ENCODE peak calls at places on chromosomes 12 and 14, in four cellular contexts. One of them, this sample, is unnamed.

GRCh38 chr12:6178981-6179761 is 21.0 kb upstream of the CD9 start:
- DNase-seq in left ventricle myocardium inferior: no peak
- DNase-seq in A549: no peak
- DNase-seq in effector memory CD4-positive, alpha-beta T cell: no peak
- DNase-seq in this sample: no peak

GRCh38 chr14:72714871-72715214 is 179.1 kb downstream of the DPF3 start:
- DNase-seq in left ventricle myocardium inferior: peak
- DNase-seq in A549: no peak
- DNase-seq in effector memory CD4-positive, alpha-beta T cell: no peak
- DNase-seq in this sample: no peak

GRCh38 chr14:76985021-76985420 is 43.5 kb downstream of the IRF2BPL start:
- DNase-seq in left ventricle myocardium inferior: no peak
- DNase-seq in A549: no peak
- DNase-seq in effector memory CD4-positive, alpha-beta T cell: no peak
- DNase-seq in this sample: no peak

GRCh38 chr12:119857036-119857435 is 20.1 kb downstream of the CIT start:
- DNase-seq in left ventricle myocardium inferior: no peak
- DNase-seq in A549: no peak
- DNase-seq in effector memory CD4-positive, alpha-beta T cell: no peak
- DNase-seq in this sample: no peak

GRCh38 chr14:64503434-64504309 is at the start of gene ZBTB25:
- DNase-seq in left ventricle myocardium inferior: peak
- DNase-seq in A549: peak
- DNase-seq in effector memory CD4-positive, alpha-beta T cell: peak
- DNase-seq in this sample: no peak

GRCh38 chr14:53925201-53925766 is 31.3 kb downstream of the BMP4 start:
- DNase-seq in left ventricle myocardium inferior: no peak
- DNase-seq in A549: no peak
- DNase-seq in effector memory CD4-positive, alpha-beta T cell: no peak
- DNase-seq in this sample: no peak

GRCh38 chr12:59372971-59373370 is 222.9 kb upstream of the SLC16A7 start:
- DNase-seq in left ventricle myocardium inferior: no peak
- DNase-seq in A549: no peak
- DNase-seq in effector memory CD4-positive, alpha-beta T cell: no peak
- DNase-seq in this sample: no peak

GRCh38 chr14:100278702-100279101 is 27.5 kb downstream of the SLC25A29 start:
- DNase-seq in left ventricle myocardium inferior: no peak
- DNase-seq in A549: no peak
- DNase-seq in effector memory CD4-positive, alpha-beta T cell: no peak
- DNase-seq in this sample: no peak

GRCh38 chr12:46701356-46701755 is 124.4 kb downstream of the SLC38A4 start:
- DNase-seq in left ventricle myocardium inferior: no peak
- DNase-seq in A549: no peak
- DNase-seq in effector memory CD4-positive, alpha-beta T cell: no peak
- DNase-seq in this sample: no peak

GRCh38 chr12:127539499-127539898 is 727.5 kb upstream of the TMEM132C start:
- DNase-seq in left ventricle myocardium inferior: no peak
- DNase-seq in A549: no peak
- DNase-seq in effector memory CD4-positive, alpha-beta T cell: no peak
- DNase-seq in this sample: no peak

GRCh38 chr14:65976771-65977170 is 509.4 kb upstream of the CCDC196 start:
- DNase-seq in left ventricle myocardium inferior: no peak
- DNase-seq in A549: no peak
- DNase-seq in effector memory CD4-positive, alpha-beta T cell: no peak
- DNase-seq in this sample: peak

GRCh38 chr12:3005736-3006135 is 46.5 kb downstream of the TEAD4 start:
- DNase-seq in left ventricle myocardium inferior: no peak
- DNase-seq in A549: no peak
- DNase-seq in effector memory CD4-positive, alpha-beta T cell: no peak
- DNase-seq in this sample: no peak

DNA sequence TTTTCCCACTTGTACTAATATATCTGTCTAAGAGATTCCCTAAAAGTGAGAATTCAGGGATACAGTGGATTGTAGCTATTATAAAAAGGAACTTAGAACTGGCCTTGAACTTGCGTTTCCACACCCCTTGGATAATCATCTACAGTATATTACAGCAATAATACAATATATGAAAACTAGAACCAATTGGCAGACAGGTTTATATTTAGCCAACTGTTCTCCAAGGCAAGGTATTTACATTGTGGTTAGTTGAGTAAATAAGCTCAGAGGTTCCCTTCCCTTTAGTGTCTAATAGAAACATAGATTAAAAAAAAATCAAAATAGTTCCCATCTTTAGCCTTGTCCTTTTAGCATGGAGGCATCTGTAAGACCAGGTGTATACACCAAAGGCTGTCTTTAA is 42.1 kb downstream of the LIMA1 start:
- DNase-seq in left ventricle myocardium inferior: no peak
- DNase-seq in A549: peak
- DNase-seq in effector memory CD4-positive, alpha-beta T cell: no peak
- DNase-seq in this sample: no peak
- H3K27ac ChIP-seq in left ventricle myocardium inferior: peak
- H3K27ac ChIP-seq in A549: peak
- H3K27ac ChIP-seq in effector memory CD4-positive, alpha-beta T cell: no peak
- H3K27ac ChIP-seq in this sample: no peak

GRCh38 chr14:23568021-23568599 is 519 bp upstream of the AP1G2 start:
- DNase-seq in left ventricle myocardium inferior: no peak
- DNase-seq in A549: no peak
- DNase-seq in effector memory CD4-positive, alpha-beta T cell: no peak
- DNase-seq in this sample: no peak
- H3K4me3 ChIP-seq in left ventricle myocardium inferior: peak
- H3K4me3 ChIP-seq in A549: peak
- H3K4me3 ChIP-seq in effector memory CD4-positive, alpha-beta T cell: peak
- H3K4me3 ChIP-seq in this sample: peak

GRCh38 chr12:131537267-131537920 is 173.5 kb upstream of the SFSWAP start:
- DNase-seq in left ventricle myocardium inferior: no peak
- DNase-seq in A549: no peak
- DNase-seq in effector memory CD4-positive, alpha-beta T cell: no peak
- DNase-seq in this sample: no peak
- H3K27ac ChIP-seq in left ventricle myocardium inferior: no peak
- H3K27ac ChIP-seq in A549: no peak
- H3K27ac ChIP-seq in effector memory CD4-positive, alpha-beta T cell: no peak
- H3K27ac ChIP-seq in this sample: no peak

DNA sequence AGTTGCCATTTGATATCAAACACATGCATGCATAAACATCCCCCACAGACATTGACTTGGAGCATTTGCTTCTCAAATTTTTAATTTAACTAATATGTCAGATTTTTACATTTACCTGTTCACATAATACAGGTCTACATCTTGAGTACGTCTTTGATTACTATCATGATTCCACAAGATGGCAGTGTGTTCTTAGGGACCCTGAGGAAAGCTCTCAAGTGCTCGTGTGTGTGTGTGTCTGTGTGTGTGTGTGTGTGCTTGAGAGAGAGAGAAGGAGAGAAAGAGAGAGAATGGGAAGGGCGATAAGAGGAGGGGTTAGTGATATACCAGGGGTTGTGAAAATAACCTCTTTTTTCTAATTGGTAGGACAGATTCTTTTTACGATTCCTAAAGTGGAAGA is 167.1 kb upstream of the OR4E1 start:
- DNase-seq in left ventricle myocardium inferior: no peak
- DNase-seq in A549: no peak
- DNase-seq in effector memory CD4-positive, alpha-beta T cell: no peak
- DNase-seq in this sample: no peak
- H3K4me3 ChIP-seq in left ventricle myocardium inferior: no peak
- H3K4me3 ChIP-seq in A549: no peak
- H3K4me3 ChIP-seq in effector memory CD4-positive, alpha-beta T cell: no peak
- H3K4me3 ChIP-seq in this sample: no peak

DNA sequence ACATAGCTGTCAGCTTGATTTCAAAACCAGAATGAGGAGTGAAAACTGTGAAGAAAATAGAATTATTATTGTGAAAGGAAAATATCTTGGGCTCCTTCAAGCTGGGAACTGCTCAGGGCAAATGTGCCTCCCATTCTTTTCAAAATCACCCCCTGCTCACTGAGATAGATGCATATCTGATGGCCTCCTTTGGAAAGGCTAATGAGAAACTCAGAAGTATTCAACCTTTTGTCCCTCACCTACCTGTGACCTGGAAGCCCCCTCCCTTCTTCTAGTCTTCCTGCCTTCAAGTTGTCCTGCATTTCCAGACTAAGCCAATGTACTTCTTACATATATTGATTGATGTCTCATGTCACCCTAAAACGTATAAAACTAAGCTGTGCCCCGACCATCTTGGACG is 81.1 kb upstream of the C14orf132 start:
- DNase-seq in left ventricle myocardium inferior: no peak
- DNase-seq in A549: no peak
- DNase-seq in effector memory CD4-positive, alpha-beta T cell: no peak
- DNase-seq in this sample: no peak
- H3K27ac ChIP-seq in left ventricle myocardium inferior: no peak
- H3K27ac ChIP-seq in A549: no peak
- H3K27ac ChIP-seq in effector memory CD4-positive, alpha-beta T cell: no peak
- H3K27ac ChIP-seq in this sample: no peak

This sample was measured in SK-N-MC.